ENCODE peak calls at places on chromosomes 12 and 14, in four cellular contexts. One of them, this sample, is unnamed.

GRCh38 chr14:49187799-49188198 is 398.4 kb downstream of the RPS29 start:
- DNase-seq in pancreas: no peak
- DNase-seq in endothelial cell of umbilical vein: no peak
- DNase-seq in H1: no peak
- DNase-seq in this sample: no peak

GRCh38 chr12:52120951-52121847 is 41.7 kb downstream of the SMIM41 start:
- DNase-seq in pancreas: no peak
- DNase-seq in endothelial cell of umbilical vein: no peak
- DNase-seq in H1: no peak
- DNase-seq in this sample: peak; percentile 32

GRCh38 chr14:64705406-64706118 is 1.3 kb downstream of the PLEKHG3 start:
- DNase-seq in pancreas: no peak
- DNase-seq in endothelial cell of umbilical vein: no peak
- DNase-seq in H1: no peak
- DNase-seq in this sample: no peak

GRCh38 chr12:8609061-8609570 is 3.5 kb downstream of the AICDA start:
- DNase-seq in pancreas: no peak
- DNase-seq in endothelial cell of umbilical vein: peak; percentile 67
- DNase-seq in H1: no peak
- DNase-seq in this sample: peak; percentile 23

GRCh38 chr12:114655934-114656697 is 27.9 kb downstream of the TBX3 start:
- DNase-seq in pancreas: no peak
- DNase-seq in endothelial cell of umbilical vein: peak; percentile 57
- DNase-seq in H1: no peak
- DNase-seq in this sample: no peak

GRCh38 chr12:120984351-120984898 is 6.1 kb downstream of the HNF1A start:
- DNase-seq in pancreas: no peak
- DNase-seq in endothelial cell of umbilical vein: no peak
- DNase-seq in H1: no peak
- DNase-seq in this sample: no peak

GRCh38 chr12:128637616-128638606 is 185.8 kb downstream of the SLC15A4 start:
- DNase-seq in pancreas: no peak
- DNase-seq in endothelial cell of umbilical vein: no peak
- DNase-seq in H1: no peak
- DNase-seq in this sample: no peak

GRCh38 chr12:106066051-106066705 is 72.6 kb downstream of the NUAK1 start:
- DNase-seq in pancreas: no peak
- DNase-seq in endothelial cell of umbilical vein: peak; percentile 59
- DNase-seq in H1: no peak
- DNase-seq in this sample: no peak

GRCh38 chr12:94089891-94090290 is 58.5 kb upstream of the PLXNC1 start:
- DNase-seq in pancreas: no peak
- DNase-seq in endothelial cell of umbilical vein: no peak
- DNase-seq in H1: no peak
- DNase-seq in this sample: no peak

GRCh38 chr12:111578276-111578970 is 20.7 kb downstream of the ATXN2 start:
- DNase-seq in pancreas: no peak
- DNase-seq in endothelial cell of umbilical vein: peak; percentile 64
- DNase-seq in H1: no peak
- DNase-seq in this sample: peak; percentile 61

GRCh38 chr14:69242311-69243224 is 17.4 kb upstream of the GALNT16 start:
- DNase-seq in pancreas: no peak
- DNase-seq in endothelial cell of umbilical vein: peak; percentile 71
- DNase-seq in H1: no peak
- DNase-seq in this sample: peak; percentile 17

GRCh38 chr14:32244404-32244803 is 41.3 kb upstream of the RNU6-8 start:
- DNase-seq in pancreas: no peak
- DNase-seq in endothelial cell of umbilical vein: no peak
- DNase-seq in H1: no peak
- DNase-seq in this sample: no peak

GRCh38 chr12:12786371-12786715 is 884 bp downstream of the APOLD1 start:
- DNase-seq in pancreas: no peak
- DNase-seq in endothelial cell of umbilical vein: no peak
- DNase-seq in H1: no peak
- DNase-seq in this sample: no peak

GRCh38 chr12:63150255-63151060 is 543 bp downstream of the AVPR1A start:
- DNase-seq in pancreas: peak; percentile 78
- DNase-seq in endothelial cell of umbilical vein: no peak
- DNase-seq in H1: peak; percentile 27
- DNase-seq in this sample: no peak

DNA sequence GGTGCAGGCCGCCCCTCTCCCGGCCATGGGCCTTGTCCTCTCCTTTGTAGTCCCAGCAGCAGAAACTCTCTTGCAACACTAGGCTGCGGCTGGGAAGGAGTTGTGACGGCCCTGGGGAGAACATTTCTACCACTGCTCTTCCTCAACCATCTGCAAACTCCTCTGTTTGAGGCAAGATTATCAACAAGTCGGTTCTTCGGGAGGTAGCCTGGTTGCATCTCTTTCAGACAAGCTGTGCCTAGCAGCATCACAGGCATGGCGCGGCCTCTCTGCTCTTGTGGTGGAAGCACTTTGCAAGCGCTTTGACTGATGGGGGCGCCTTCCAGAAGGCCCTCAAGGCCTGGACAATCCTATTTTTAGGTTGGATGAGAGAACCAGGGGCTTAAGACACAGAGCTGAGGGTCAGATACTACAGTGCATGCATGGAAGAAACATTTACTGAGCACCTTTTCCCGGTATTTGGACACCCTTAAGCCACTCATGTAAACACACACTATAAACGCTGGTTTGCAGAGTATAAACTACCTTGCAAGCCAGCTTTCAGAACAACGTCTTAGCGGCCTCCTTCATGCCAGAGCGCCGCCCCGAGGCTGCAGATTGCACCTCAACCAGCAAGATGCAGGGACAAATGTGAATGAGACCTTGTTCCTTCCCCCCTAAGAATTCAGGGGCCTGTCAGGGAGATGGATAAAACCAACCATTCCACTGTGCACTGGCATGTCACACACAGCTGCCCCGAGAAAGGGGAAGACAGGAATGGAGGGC is 1.3 kb upstream of the PRIMA1 start:
- DNase-seq in pancreas: no peak
- DNase-seq in endothelial cell of umbilical vein: no peak
- DNase-seq in H1: no peak
- DNase-seq in this sample: no peak
- TF ChIP-seq CTCF in pancreas: no peak
- TF ChIP-seq CTCF in endothelial cell of umbilical vein: no peak
- TF ChIP-seq CTCF in H1: peak; percentile 34
- TF ChIP-seq CTCF in this sample: no peak

DNA sequence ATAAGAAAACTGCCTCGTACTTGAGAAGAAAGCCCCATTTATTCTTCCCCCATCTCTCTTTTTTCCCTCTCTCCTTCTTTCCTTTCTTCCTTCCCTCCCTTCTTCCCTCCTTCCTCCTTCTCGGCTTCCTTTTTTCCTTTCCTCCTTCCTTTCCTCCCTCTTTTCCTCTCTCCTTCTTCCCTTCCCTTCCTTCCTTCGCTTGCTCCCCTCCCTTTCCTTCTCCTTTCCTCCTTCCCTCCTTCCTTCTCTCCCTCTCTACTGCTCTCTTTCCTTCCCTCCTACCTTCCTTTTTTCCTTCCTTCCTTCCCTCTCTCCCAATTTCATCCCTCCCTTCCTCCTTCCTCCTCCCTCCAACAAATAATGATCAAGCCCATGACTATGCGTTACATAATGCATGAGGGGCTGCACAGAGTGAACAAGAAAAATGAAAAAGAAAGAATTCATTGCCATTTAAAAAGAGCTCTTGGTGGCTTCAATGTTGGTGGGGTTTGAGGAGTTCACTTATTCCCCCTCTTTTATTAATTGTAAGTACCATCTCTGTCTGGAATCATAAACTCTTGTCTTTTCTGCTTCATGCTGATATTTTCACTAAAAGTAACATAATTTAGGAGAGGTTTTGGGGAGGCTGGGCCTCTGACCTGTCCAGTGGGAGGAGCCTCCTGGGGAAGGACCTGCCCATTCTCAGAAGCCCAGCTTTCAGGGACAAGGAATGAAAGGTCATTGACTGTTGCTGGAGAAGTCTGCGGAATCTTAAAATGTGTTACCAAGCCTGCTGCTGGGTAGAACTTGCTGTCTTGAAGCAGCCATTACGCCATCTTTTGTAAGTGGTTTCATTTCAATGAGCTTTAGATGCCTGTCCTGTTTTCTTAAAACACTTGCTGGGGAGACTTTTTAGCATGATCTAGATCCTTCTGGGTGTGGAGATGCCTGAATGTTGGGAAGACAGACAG is 144.3 kb downstream of the CHST11 start:
- DNase-seq in pancreas: no peak
- DNase-seq in endothelial cell of umbilical vein: no peak
- DNase-seq in H1: no peak
- DNase-seq in this sample: no peak
- H3K4me1 ChIP-seq in pancreas: peaks cover 11% of the 10 kb centered on the region
- H3K4me1 ChIP-seq in endothelial cell of umbilical vein: peaks cover 35% of the 10 kb centered on the region
- H3K4me1 ChIP-seq in H1: peaks cover 9% of the 10 kb centered on the region
- H3K4me1 ChIP-seq in this sample: peaks cover 35% of the 10 kb centered on the region

GRCh38 chr12:65019696-65020095 is 101.4 kb downstream of the WIF1 start:
- DNase-seq in pancreas: no peak
- DNase-seq in endothelial cell of umbilical vein: no peak
- DNase-seq in H1: no peak
- DNase-seq in this sample: no peak
- H3K27me3 ChIP-seq in pancreas: no peaks in the 10 kb centered on the region
- H3K27me3 ChIP-seq in endothelial cell of umbilical vein: peaks cover 6% of the 10 kb centered on the region
- H3K27me3 ChIP-seq in H1: no peaks in the 10 kb centered on the region
- H3K27me3 ChIP-seq in this sample: peaks cover 19% of the 10 kb centered on the region

GRCh38 chr12:81257952-81258551 is 180.2 kb downstream of the ACSS3 start:
- DNase-seq in pancreas: no peak
- DNase-seq in endothelial cell of umbilical vein: peak; percentile 66
- DNase-seq in H1: no peak
- DNase-seq in this sample: peak; percentile 48
- TF ChIP-seq CTCF in pancreas: no peak
- TF ChIP-seq CTCF in endothelial cell of umbilical vein: peak; percentile 40
- TF ChIP-seq CTCF in H1: no peak
- TF ChIP-seq CTCF in this sample: peak; percentile 78